ENCODE peak calls at places on chromosomes 6 and 20, in five cellular contexts. O is nucleus accumbens, G is RWPE1, A is activated gamma-delta T cell treated with Interleukin-2 at 50 U/mL for 16 hours, C is AG04449. Y is an unnamed sample.

GRCh38 chr20:59627298-59627697 is 23.0 kb downstream of the PHACTR3 start:
- DNase-seq in O (no peak), G (no peak), A (no peak), C (no peak), Y (no peak)

GRCh38 chr20:63828545-63828944 is 2.5 kb downstream of the ZBTB46 start:
- DNase-seq in O (no peak), G (no peak), A (no peak), C (no peak), Y (no peak)

GRCh38 chr6:26124550-26125014 is 37.4 kb downstream of the HFE start:
- DNase-seq in O (no peak), G (no peak), A (no peak), C (no peak), Y (no peak)

GRCh38 chr6:129543981-129544380 is 166.0 kb downstream of the ARHGAP18 start:
- DNase-seq in O (no peak), G (no peak), A (no peak), C (no peak), Y (no peak)

GRCh38 chr6:82570083-82570482 is 206.5 kb downstream of the TPBG start:
- DNase-seq in O (no peak), G (no peak), A (no peak), C (no peak), Y (no peak)

GRCh38 chr6:36618366-36619355 is 24.5 kb downstream of the SRSF3 start:
- DNase-seq in O (no peak), G (no peak), A (no peak), C (no peak), Y (no peak)

GRCh38 chr6:170243791-170244291 is 47.0 kb downstream of the DLL1 start:
- DNase-seq in O (no peak), G (no peak), A (no peak), C (no peak), Y (peak)

GRCh38 chr20:50254466-50255079 is 63.9 kb downstream of the CEBPB start:
- DNase-seq in O (no peak), G (no peak), A (no peak), C (no peak), Y (no peak)

GRCh38 chr20:3847419-3847940 is 846 bp downstream of the MAVS start:
- DNase-seq in O (no peak), G (no peak), A (no peak), C (no peak), Y (no peak)